ENCODE peak calls at places on chromosomes 7 and 10, in seven cellular contexts. One of them, this sample, is unnamed.

GRCh38 chr10:71715026-71715425 is 4.6 kb downstream of the C10orf105 start:
- DNase-seq in activated CD8-positive, alpha-beta memory T cell treated with anti-CD3 and anti-CD28 coated beads for 4 hours: no peak
- DNase-seq in neural progenitor cell: no peak
- DNase-seq in NCI-H1105 treated with DMSO at 0.1 percent for 48 hours: no peak
- DNase-seq in astrocyte: no peak
- DNase-seq in fibroblast of pulmonary artery: no peak
- DNase-seq in neural crest cell: no peak
- DNase-seq in this sample: no peak

GRCh38 chr7:25849361-25850184 is 302.4 kb upstream of the NFE2L3 start:
- DNase-seq in activated CD8-positive, alpha-beta memory T cell treated with anti-CD3 and anti-CD28 coated beads for 4 hours: no peak
- DNase-seq in neural progenitor cell: no peak
- DNase-seq in NCI-H1105 treated with DMSO at 0.1 percent for 48 hours: no peak
- DNase-seq in astrocyte: peak
- DNase-seq in fibroblast of pulmonary artery: peak
- DNase-seq in neural crest cell: no peak
- DNase-seq in this sample: no peak

GRCh38 chr10:132308588-132309451 is 1.1 kb upstream of the STK32C start:
- DNase-seq in activated CD8-positive, alpha-beta memory T cell treated with anti-CD3 and anti-CD28 coated beads for 4 hours: no peak
- DNase-seq in neural progenitor cell: peak
- DNase-seq in NCI-H1105 treated with DMSO at 0.1 percent for 48 hours: no peak
- DNase-seq in astrocyte: no peak
- DNase-seq in fibroblast of pulmonary artery: no peak
- DNase-seq in neural crest cell: peak
- DNase-seq in this sample: no peak

GRCh38 chr7:138245216-138245615 is 169.0 kb downstream of the AKR1D1 start:
- DNase-seq in activated CD8-positive, alpha-beta memory T cell treated with anti-CD3 and anti-CD28 coated beads for 4 hours: no peak
- DNase-seq in neural progenitor cell: no peak
- DNase-seq in NCI-H1105 treated with DMSO at 0.1 percent for 48 hours: no peak
- DNase-seq in astrocyte: no peak
- DNase-seq in fibroblast of pulmonary artery: no peak
- DNase-seq in neural crest cell: no peak
- DNase-seq in this sample: no peak

GRCh38 chr10:89355373-89355772 is 22.5 kb upstream of the IFIT1B start:
- DNase-seq in activated CD8-positive, alpha-beta memory T cell treated with anti-CD3 and anti-CD28 coated beads for 4 hours: no peak
- DNase-seq in neural progenitor cell: no peak
- DNase-seq in NCI-H1105 treated with DMSO at 0.1 percent for 48 hours: no peak
- DNase-seq in astrocyte: peak
- DNase-seq in fibroblast of pulmonary artery: no peak
- DNase-seq in neural crest cell: no peak
- DNase-seq in this sample: no peak

GRCh38 chr7:143490719-143491306 is 13.1 kb downstream of the TAS2R41 start:
- DNase-seq in activated CD8-positive, alpha-beta memory T cell treated with anti-CD3 and anti-CD28 coated beads for 4 hours: no peak
- DNase-seq in neural progenitor cell: peak
- DNase-seq in NCI-H1105 treated with DMSO at 0.1 percent for 48 hours: no peak
- DNase-seq in astrocyte: no peak
- DNase-seq in fibroblast of pulmonary artery: peak
- DNase-seq in neural crest cell: no peak
- DNase-seq in this sample: no peak

GRCh38 chr10:129929343-129930297 is 34.5 kb downstream of the EBF3 start:
- DNase-seq in activated CD8-positive, alpha-beta memory T cell treated with anti-CD3 and anti-CD28 coated beads for 4 hours: no peak
- DNase-seq in neural progenitor cell: peak
- DNase-seq in NCI-H1105 treated with DMSO at 0.1 percent for 48 hours: no peak
- DNase-seq in astrocyte: no peak
- DNase-seq in fibroblast of pulmonary artery: no peak
- DNase-seq in neural crest cell: no peak
- DNase-seq in this sample: no peak

GRCh38 chr7:151744656-151745055 is 132.3 kb downstream of the PRKAG2 start:
- DNase-seq in activated CD8-positive, alpha-beta memory T cell treated with anti-CD3 and anti-CD28 coated beads for 4 hours: no peak
- DNase-seq in neural progenitor cell: no peak
- DNase-seq in NCI-H1105 treated with DMSO at 0.1 percent for 48 hours: no peak
- DNase-seq in astrocyte: no peak
- DNase-seq in fibroblast of pulmonary artery: no peak
- DNase-seq in neural crest cell: no peak
- DNase-seq in this sample: no peak

GRCh38 chr10:43854042-43854441 is 205.4 kb upstream of the ZNF32 start:
- DNase-seq in activated CD8-positive, alpha-beta memory T cell treated with anti-CD3 and anti-CD28 coated beads for 4 hours: no peak
- DNase-seq in neural progenitor cell: no peak
- DNase-seq in NCI-H1105 treated with DMSO at 0.1 percent for 48 hours: no peak
- DNase-seq in astrocyte: peak
- DNase-seq in fibroblast of pulmonary artery: peak
- DNase-seq in neural crest cell: no peak
- DNase-seq in this sample: no peak

GRCh38 chr10:28283251-28283650 is 19.6 kb downstream of the MPP7 start:
- DNase-seq in activated CD8-positive, alpha-beta memory T cell treated with anti-CD3 and anti-CD28 coated beads for 4 hours: no peak
- DNase-seq in neural progenitor cell: no peak
- DNase-seq in NCI-H1105 treated with DMSO at 0.1 percent for 48 hours: no peak
- DNase-seq in astrocyte: no peak
- DNase-seq in fibroblast of pulmonary artery: no peak
- DNase-seq in neural crest cell: no peak
- DNase-seq in this sample: no peak

GRCh38 chr7:131327049-131327625 is 539 bp upstream of the MKLN1 start:
- DNase-seq in activated CD8-positive, alpha-beta memory T cell treated with anti-CD3 and anti-CD28 coated beads for 4 hours: no peak
- DNase-seq in neural progenitor cell: no peak
- DNase-seq in NCI-H1105 treated with DMSO at 0.1 percent for 48 hours: peak
- DNase-seq in astrocyte: peak
- DNase-seq in fibroblast of pulmonary artery: peak
- DNase-seq in neural crest cell: no peak
- DNase-seq in this sample: peak

GRCh38 chr10:35640474-35640873 is 1.6 kb downstream of the FZD8 start:
- DNase-seq in activated CD8-positive, alpha-beta memory T cell treated with anti-CD3 and anti-CD28 coated beads for 4 hours: no peak
- DNase-seq in neural progenitor cell: peak
- DNase-seq in NCI-H1105 treated with DMSO at 0.1 percent for 48 hours: peak
- DNase-seq in astrocyte: peak
- DNase-seq in fibroblast of pulmonary artery: peak
- DNase-seq in neural crest cell: peak
- DNase-seq in this sample: peak

GRCh38 chr10:122490786-122491680 is 29.7 kb downstream of the HTRA1 start:
- DNase-seq in activated CD8-positive, alpha-beta memory T cell treated with anti-CD3 and anti-CD28 coated beads for 4 hours: no peak
- DNase-seq in neural progenitor cell: no peak
- DNase-seq in NCI-H1105 treated with DMSO at 0.1 percent for 48 hours: no peak
- DNase-seq in astrocyte: peak
- DNase-seq in fibroblast of pulmonary artery: peak
- DNase-seq in neural crest cell: no peak
- DNase-seq in this sample: peak

GRCh38 chr10:77919713-77920108 is 6.8 kb downstream of the DLG5 start:
- DNase-seq in activated CD8-positive, alpha-beta memory T cell treated with anti-CD3 and anti-CD28 coated beads for 4 hours: no peak
- DNase-seq in neural progenitor cell: no peak
- DNase-seq in NCI-H1105 treated with DMSO at 0.1 percent for 48 hours: no peak
- DNase-seq in astrocyte: peak
- DNase-seq in fibroblast of pulmonary artery: peak
- DNase-seq in neural crest cell: no peak
- DNase-seq in this sample: no peak

GRCh38 chr10:117661316-117661715 is 118.8 kb downstream of the EMX2 start:
- DNase-seq in activated CD8-positive, alpha-beta memory T cell treated with anti-CD3 and anti-CD28 coated beads for 4 hours: no peak
- DNase-seq in neural progenitor cell: no peak
- DNase-seq in NCI-H1105 treated with DMSO at 0.1 percent for 48 hours: no peak
- DNase-seq in astrocyte: no peak
- DNase-seq in fibroblast of pulmonary artery: no peak
- DNase-seq in neural crest cell: no peak
- DNase-seq in this sample: no peak

GRCh38 chr7:138974675-138975237 is 6.4 kb downstream of the KIAA1549 start:
- DNase-seq in activated CD8-positive, alpha-beta memory T cell treated with anti-CD3 and anti-CD28 coated beads for 4 hours: no peak
- DNase-seq in neural progenitor cell: peak
- DNase-seq in NCI-H1105 treated with DMSO at 0.1 percent for 48 hours: no peak
- DNase-seq in astrocyte: no peak
- DNase-seq in fibroblast of pulmonary artery: no peak
- DNase-seq in neural crest cell: no peak
- DNase-seq in this sample: no peak

GRCh38 chr10:32795598-32796183 is 162.3 kb downstream of the ITGB1 start:
- DNase-seq in activated CD8-positive, alpha-beta memory T cell treated with anti-CD3 and anti-CD28 coated beads for 4 hours: no peak
- DNase-seq in neural progenitor cell: peak
- DNase-seq in NCI-H1105 treated with DMSO at 0.1 percent for 48 hours: peak
- DNase-seq in astrocyte: peak
- DNase-seq in fibroblast of pulmonary artery: peak
- DNase-seq in neural crest cell: no peak
- DNase-seq in this sample: no peak

GRCh38 chr7:101507791-101508252 is 121.3 kb downstream of the MYL10 start:
- DNase-seq in activated CD8-positive, alpha-beta memory T cell treated with anti-CD3 and anti-CD28 coated beads for 4 hours: no peak
- DNase-seq in neural progenitor cell: peak
- DNase-seq in NCI-H1105 treated with DMSO at 0.1 percent for 48 hours: peak
- DNase-seq in astrocyte: no peak
- DNase-seq in fibroblast of pulmonary artery: peak
- DNase-seq in neural crest cell: peak
- DNase-seq in this sample: no peak

GRCh38 chr7:77866791-77867190 is 68.2 kb downstream of the PHTF2 start:
- DNase-seq in activated CD8-positive, alpha-beta memory T cell treated with anti-CD3 and anti-CD28 coated beads for 4 hours: no peak
- DNase-seq in neural progenitor cell: no peak
- DNase-seq in NCI-H1105 treated with DMSO at 0.1 percent for 48 hours: no peak
- DNase-seq in astrocyte: peak
- DNase-seq in fibroblast of pulmonary artery: peak
- DNase-seq in neural crest cell: no peak
- DNase-seq in this sample: no peak

GRCh38 chr10:7243873-7244272 is 167.0 kb downstream of the SFMBT2 start:
- DNase-seq in activated CD8-positive, alpha-beta memory T cell treated with anti-CD3 and anti-CD28 coated beads for 4 hours: no peak
- DNase-seq in neural progenitor cell: no peak
- DNase-seq in NCI-H1105 treated with DMSO at 0.1 percent for 48 hours: no peak
- DNase-seq in astrocyte: no peak
- DNase-seq in fibroblast of pulmonary artery: no peak
- DNase-seq in neural crest cell: no peak
- DNase-seq in this sample: no peak

GRCh38 chr10:26251925-26252324 is 35.4 kb downstream of the GAD2 start:
- DNase-seq in activated CD8-positive, alpha-beta memory T cell treated with anti-CD3 and anti-CD28 coated beads for 4 hours: no peak
- DNase-seq in neural progenitor cell: no peak
- DNase-seq in NCI-H1105 treated with DMSO at 0.1 percent for 48 hours: no peak
- DNase-seq in astrocyte: no peak
- DNase-seq in fibroblast of pulmonary artery: no peak
- DNase-seq in neural crest cell: no peak
- DNase-seq in this sample: no peak

GRCh38 chr10:69734416-69734796 is 67.3 kb upstream of the COL13A1 start:
- DNase-seq in activated CD8-positive, alpha-beta memory T cell treated with anti-CD3 and anti-CD28 coated beads for 4 hours: no peak
- DNase-seq in neural progenitor cell: no peak
- DNase-seq in NCI-H1105 treated with DMSO at 0.1 percent for 48 hours: no peak
- DNase-seq in astrocyte: no peak
- DNase-seq in fibroblast of pulmonary artery: no peak
- DNase-seq in neural crest cell: no peak
- DNase-seq in this sample: no peak

GRCh38 chr7:76381814-76382213 is 23.0 kb upstream of the YWHAG start:
- DNase-seq in activated CD8-positive, alpha-beta memory T cell treated with anti-CD3 and anti-CD28 coated beads for 4 hours: no peak
- DNase-seq in neural progenitor cell: no peak
- DNase-seq in NCI-H1105 treated with DMSO at 0.1 percent for 48 hours: no peak
- DNase-seq in astrocyte: no peak
- DNase-seq in fibroblast of pulmonary artery: no peak
- DNase-seq in neural crest cell: no peak
- DNase-seq in this sample: no peak

GRCh38 chr10:73159038-73159648 is 8.7 kb downstream of the ECD start:
- DNase-seq in activated CD8-positive, alpha-beta memory T cell treated with anti-CD3 and anti-CD28 coated beads for 4 hours: peak
- DNase-seq in neural progenitor cell: peak
- DNase-seq in NCI-H1105 treated with DMSO at 0.1 percent for 48 hours: peak
- DNase-seq in astrocyte: no peak
- DNase-seq in fibroblast of pulmonary artery: peak
- DNase-seq in neural crest cell: peak
- DNase-seq in this sample: peak

GRCh38 chr7:69898189-69898588 is 299.9 kb downstream of the AUTS2 start:
- DNase-seq in activated CD8-positive, alpha-beta memory T cell treated with anti-CD3 and anti-CD28 coated beads for 4 hours: no peak
- DNase-seq in neural progenitor cell: no peak
- DNase-seq in NCI-H1105 treated with DMSO at 0.1 percent for 48 hours: no peak
- DNase-seq in astrocyte: no peak
- DNase-seq in fibroblast of pulmonary artery: no peak
- DNase-seq in neural crest cell: no peak
- DNase-seq in this sample: no peak

GRCh38 chr10:103193820-103194529 is 903 bp upstream of the NT5C2 start:
- DNase-seq in activated CD8-positive, alpha-beta memory T cell treated with anti-CD3 and anti-CD28 coated beads for 4 hours: no peak
- DNase-seq in neural progenitor cell: peak
- DNase-seq in NCI-H1105 treated with DMSO at 0.1 percent for 48 hours: no peak
- DNase-seq in astrocyte: peak
- DNase-seq in fibroblast of pulmonary artery: peak
- DNase-seq in neural crest cell: no peak
- DNase-seq in this sample: no peak

GRCh38 chr7:85191383-85191782 is 4.5 kb upstream of the SEMA3D start:
- DNase-seq in activated CD8-positive, alpha-beta memory T cell treated with anti-CD3 and anti-CD28 coated beads for 4 hours: no peak
- DNase-seq in neural progenitor cell: peak
- DNase-seq in NCI-H1105 treated with DMSO at 0.1 percent for 48 hours: peak
- DNase-seq in astrocyte: peak
- DNase-seq in fibroblast of pulmonary artery: peak
- DNase-seq in neural crest cell: no peak
- DNase-seq in this sample: no peak

GRCh38 chr10:113604572-113604971 is 51.7 kb downstream of the HABP2 start:
- DNase-seq in activated CD8-positive, alpha-beta memory T cell treated with anti-CD3 and anti-CD28 coated beads for 4 hours: no peak
- DNase-seq in neural progenitor cell: no peak
- DNase-seq in NCI-H1105 treated with DMSO at 0.1 percent for 48 hours: no peak
- DNase-seq in astrocyte: no peak
- DNase-seq in fibroblast of pulmonary artery: no peak
- DNase-seq in neural crest cell: no peak
- DNase-seq in this sample: no peak

GRCh38 chr7:2681954-2682799 is 5.8 kb upstream of the AMZ1 start:
- DNase-seq in activated CD8-positive, alpha-beta memory T cell treated with anti-CD3 and anti-CD28 coated beads for 4 hours: no peak
- DNase-seq in neural progenitor cell: no peak
- DNase-seq in NCI-H1105 treated with DMSO at 0.1 percent for 48 hours: no peak
- DNase-seq in astrocyte: no peak
- DNase-seq in fibroblast of pulmonary artery: no peak
- DNase-seq in neural crest cell: no peak
- DNase-seq in this sample: no peak

GRCh38 chr10:35435824-35436223 is 99.5 kb downstream of the CCNY start:
- DNase-seq in activated CD8-positive, alpha-beta memory T cell treated with anti-CD3 and anti-CD28 coated beads for 4 hours: no peak
- DNase-seq in neural progenitor cell: no peak
- DNase-seq in NCI-H1105 treated with DMSO at 0.1 percent for 48 hours: no peak
- DNase-seq in astrocyte: no peak
- DNase-seq in fibroblast of pulmonary artery: no peak
- DNase-seq in neural crest cell: no peak
- DNase-seq in this sample: no peak

GRCh38 chr7:128115821-128116723 is 84.8 kb upstream of the LRRC4 start:
- DNase-seq in activated CD8-positive, alpha-beta memory T cell treated with anti-CD3 and anti-CD28 coated beads for 4 hours: no peak
- DNase-seq in neural progenitor cell: no peak
- DNase-seq in NCI-H1105 treated with DMSO at 0.1 percent for 48 hours: no peak
- DNase-seq in astrocyte: no peak
- DNase-seq in fibroblast of pulmonary artery: no peak
- DNase-seq in neural crest cell: no peak
- DNase-seq in this sample: no peak

GRCh38 chr10:100562806-100563293 is 27.1 kb downstream of the HIF1AN start:
- DNase-seq in activated CD8-positive, alpha-beta memory T cell treated with anti-CD3 and anti-CD28 coated beads for 4 hours: no peak
- DNase-seq in neural progenitor cell: peak
- DNase-seq in NCI-H1105 treated with DMSO at 0.1 percent for 48 hours: peak
- DNase-seq in astrocyte: peak
- DNase-seq in fibroblast of pulmonary artery: peak
- DNase-seq in neural crest cell: peak
- DNase-seq in this sample: no peak

GRCh38 chr7:139358541-139359365 is 941 bp upstream of the LUC7L2 start:
- DNase-seq in activated CD8-positive, alpha-beta memory T cell treated with anti-CD3 and anti-CD28 coated beads for 4 hours: no peak
- DNase-seq in neural progenitor cell: no peak
- DNase-seq in NCI-H1105 treated with DMSO at 0.1 percent for 48 hours: peak
- DNase-seq in astrocyte: no peak
- DNase-seq in fibroblast of pulmonary artery: peak
- DNase-seq in neural crest cell: no peak
- DNase-seq in this sample: peak

GRCh38 chr10:102408728-102409603 is 9.6 kb downstream of the PSD start:
- DNase-seq in activated CD8-positive, alpha-beta memory T cell treated with anti-CD3 and anti-CD28 coated beads for 4 hours: peak
- DNase-seq in neural progenitor cell: peak
- DNase-seq in NCI-H1105 treated with DMSO at 0.1 percent for 48 hours: no peak
- DNase-seq in astrocyte: no peak
- DNase-seq in fibroblast of pulmonary artery: peak
- DNase-seq in neural crest cell: peak
- DNase-seq in this sample: peak

GRCh38 chr7:29306276-29307036 is 111.9 kb downstream of the CHN2 start:
- DNase-seq in activated CD8-positive, alpha-beta memory T cell treated with anti-CD3 and anti-CD28 coated beads for 4 hours: no peak
- DNase-seq in neural progenitor cell: no peak
- DNase-seq in NCI-H1105 treated with DMSO at 0.1 percent for 48 hours: no peak
- DNase-seq in astrocyte: no peak
- DNase-seq in fibroblast of pulmonary artery: no peak
- DNase-seq in neural crest cell: no peak
- DNase-seq in this sample: no peak

GRCh38 chr7:52685351-52685750 is 350.1 kb upstream of the POM121L12 start:
- DNase-seq in activated CD8-positive, alpha-beta memory T cell treated with anti-CD3 and anti-CD28 coated beads for 4 hours: no peak
- DNase-seq in neural progenitor cell: no peak
- DNase-seq in NCI-H1105 treated with DMSO at 0.1 percent for 48 hours: no peak
- DNase-seq in astrocyte: no peak
- DNase-seq in fibroblast of pulmonary artery: no peak
- DNase-seq in neural crest cell: no peak
- DNase-seq in this sample: no peak

GRCh38 chr7:151506901-151507382 is 12.8 kb downstream of the RHEB start:
- DNase-seq in activated CD8-positive, alpha-beta memory T cell treated with anti-CD3 and anti-CD28 coated beads for 4 hours: no peak
- DNase-seq in neural progenitor cell: no peak
- DNase-seq in NCI-H1105 treated with DMSO at 0.1 percent for 48 hours: no peak
- DNase-seq in astrocyte: no peak
- DNase-seq in fibroblast of pulmonary artery: no peak
- DNase-seq in neural crest cell: no peak
- DNase-seq in this sample: no peak